ENCODE peak calls at places on chromosomes 11 and 22, in six cellular contexts. L, A, X, G, H and C are unnamed samples.

GRCh38 chr22:25148149-25148691 is 51.4 kb upstream of the CRYBB3 start:
- DNase-seq in L (no peak), A (no peak), X (no peak), G (no peak), H (no peak), C (no peak)

GRCh38 chr11:9745411-9746211 is 81.7 kb downstream of the SWAP70 start:
- DNase-seq in L (no peak), A (no peak), X (no peak), G (no peak), H (no peak), C (no peak)

GRCh38 chr11:122977455-122978302 is 4.0 kb downstream of the BSX start:
- DNase-seq in L (no peak), A (no peak), X (no peak), G (no peak), H (no peak), C (no peak)

GRCh38 chr11:73426184-73426845 is 50.1 kb downstream of the RELT start:
- DNase-seq in L (no peak), A (no peak), X (no peak), G (no peak), H (no peak), C (no peak)

GRCh38 chr11:3109434-3109833 is 52.2 kb upstream of the CARS1 start:
- DNase-seq in L (no peak), A (no peak), X (no peak), G (peak), H (no peak), C (no peak)

GRCh38 chr22:30192427-30192826 is 54.1 kb downstream of the LIF start:
- DNase-seq in L (no peak), A (peak), X (no peak), G (no peak), H (no peak), C (no peak)

GRCh38 chr11:70742553-70743291 is 344.4 kb downstream of the CTTN start:
- DNase-seq in L (no peak), A (no peak), X (no peak), G (no peak), H (no peak), C (no peak)

GRCh38 chr11:130581631-130582030 is 133.2 kb downstream of the ADAMTS15 start:
- DNase-seq in L (no peak), A (peak), X (no peak), G (no peak), H (no peak), C (no peak)

GRCh38 chr22:40534379-40535188 is 101.9 kb downstream of the MRTFA start:
- DNase-seq in L (no peak), A (peak), X (no peak), G (no peak), H (peak), C (peak)